ENCODE peak calls at places on chromosomes 6 and 20, in five cellular contexts. Z is left lung, N is uterus, X is ovary, H is endodermal cell. K is an unnamed sample. For H3K9me3 and H3K4me1, the result is how much of the 10 kb centered on the place peaks cover.

GRCh38 chr20:55103188-55103587 is 627.8 kb downstream of the DOK5 start:
- DNase-seq in Z (no peak), N (no peak), X (no peak), H (peak), K (no peak)

GRCh38 chr20:17172826-17173420 is 53.9 kb upstream of the PCSK2 start:
- DNase-seq in Z (no peak), N (no peak), X (no peak), H (no peak), K (no peak)

GRCh38 chr6:163994566-163994965 is 580.0 kb downstream of the QKI start:
- DNase-seq in Z (no peak), N (no peak), X (no peak), H (no peak), K (no peak)

GRCh38 chr6:53119772-53120409 is 28.8 kb downstream of the GCM1 start:
- DNase-seq in Z (no peak), N (no peak), X (no peak), H (peak), K (peak)

GRCh38 chr6:138004423-138005287 is 102.6 kb downstream of the PERP start:
- DNase-seq in Z (no peak), N (no peak), X (no peak), H (no peak), K (no peak)

GRCh38 chr6:80245043-80245442 is 138.6 kb downstream of the BCKDHB start:
- DNase-seq in Z (no peak), N (no peak), X (no peak), H (no peak), K (no peak)

GRCh38 chr20:58691773-58692578 is 624 bp upstream of the NPEPL1 start:
- DNase-seq in Z (peak), N (peak), X (peak), H (peak), K (peak)

GRCh38 chr6:132614554-132614953 is 9.5 kb downstream of the TAAR2 start:
- DNase-seq in Z (no peak), N (no peak), X (no peak), H (no peak), K (no peak)

GRCh38 chr20:24446811-24447210 is 22.6 kb upstream of the SYNDIG1 start:
- DNase-seq in Z (no peak), N (no peak), X (no peak), H (no peak), K (no peak)

GRCh38 chr20:33719989-33720709 is at the start of gene PXMP4:
- DNase-seq in Z (peak), N (peak), X (peak), H (peak), K (peak)

GRCh38 chr20:25573288-25574251 is 11.8 kb downstream of the NINL start:
- DNase-seq in Z (no peak), N (no peak), X (peak), H (peak), K (no peak)

GRCh38 chr6:11381801-11382513 is 149.5 kb upstream of the NEDD9 start:
- DNase-seq in Z (peak), N (no peak), X (no peak), H (peak), K (no peak)

GRCh38 chr6:56524891-56525703 is 117.6 kb downstream of the DST start:
- DNase-seq in Z (no peak), N (peak), X (no peak), H (no peak), K (no peak)

GRCh38 chr20:33789109-33789857 is 21.9 kb upstream of the CHMP4B start:
- DNase-seq in Z (peak), N (peak), X (no peak), H (no peak), K (peak)

GRCh38 chr6:43623880-43624785 is 4.9 kb downstream of the GTPBP2 start:
- DNase-seq in Z (no peak), N (no peak), X (no peak), H (no peak), K (no peak)

GRCh38 chr6:151675746-151676459 is 131.6 kb upstream of the ESR1 start:
- DNase-seq in Z (peak), N (no peak), X (no peak), H (peak), K (peak)

GRCh38 chr20:38748863-38749153 is 548 bp downstream of the ACTR5 start:
- DNase-seq in Z (no peak), N (no peak), X (no peak), H (no peak), K (no peak)

GRCh38 chr20:48797275-48797825 is 30.4 kb downstream of the PREX1 start:
- DNase-seq in Z (peak), N (no peak), X (no peak), H (peak), K (peak)

GRCh38 chr20:49284818-49285217 is 7.0 kb upstream of the ZNFX1 start:
- DNase-seq in Z (no peak), N (no peak), X (no peak), H (no peak), K (no peak)

GRCh38 chr6:86459978-86460377 is 477.4 kb upstream of the HTR1E start:
- DNase-seq in Z (no peak), N (no peak), X (no peak), H (no peak), K (no peak)

GRCh38 chr20:3734111-3734843 is 1.8 kb downstream of the HSPA12B start:
- DNase-seq in Z (peak), N (peak), X (no peak), H (no peak), K (no peak)

GRCh38 chr6:148451690-148452089 is 109.1 kb downstream of the SASH1 start:
- DNase-seq in Z (no peak), N (no peak), X (no peak), H (peak), K (no peak)

GRCh38 chr20:36836591-36837329 is 39.2 kb upstream of the TLDC2 start:
- DNase-seq in Z (peak), N (peak), X (peak), H (peak), K (peak)

DNA sequence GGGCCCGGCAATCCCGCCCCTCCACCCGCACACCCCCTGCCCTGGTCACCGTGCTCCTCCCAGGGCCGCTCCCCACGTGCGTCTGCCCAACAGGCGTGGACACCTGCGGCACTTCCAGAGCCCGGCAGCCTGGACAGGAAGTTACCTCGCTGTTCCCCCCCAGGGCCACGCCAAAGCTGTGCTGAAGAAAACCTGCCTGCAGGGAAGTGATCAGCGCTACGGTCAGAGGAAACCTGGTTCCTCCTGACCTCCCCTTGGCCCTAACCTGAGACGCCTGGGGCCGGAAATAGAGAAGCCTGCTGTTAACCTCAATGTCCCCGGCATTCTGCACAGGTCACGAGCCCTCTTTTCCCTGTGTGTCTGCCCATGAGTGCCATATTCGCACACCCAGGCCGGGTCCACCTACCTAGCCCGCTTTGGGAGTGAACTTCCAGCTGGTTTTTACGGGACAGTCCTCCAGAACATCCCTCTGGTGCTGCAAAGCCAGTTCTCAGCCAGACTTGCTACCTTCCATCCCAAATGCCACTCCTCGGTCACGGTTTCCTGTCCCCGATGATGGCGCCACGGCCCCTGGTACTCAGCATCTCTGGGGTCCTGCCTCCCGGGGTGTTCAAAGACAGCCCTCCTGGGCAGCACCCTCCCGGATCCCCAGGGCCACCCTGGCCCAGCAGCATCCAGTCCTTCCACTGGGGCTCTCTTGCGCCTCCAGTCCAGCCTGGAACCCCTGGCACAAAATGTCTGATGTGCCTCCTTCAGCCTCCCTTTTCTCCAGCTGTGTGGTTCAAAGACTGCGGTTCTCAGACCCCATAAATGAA is 12.0 kb upstream of the IRF4 start:
- DNase-seq in Z (no peak), N (no peak), X (no peak), H (no peak), K (no peak)
- H3K9me3 ChIP-seq in Z (under half), N (under half), X (under half), H (under half), K (under half)

DNA sequence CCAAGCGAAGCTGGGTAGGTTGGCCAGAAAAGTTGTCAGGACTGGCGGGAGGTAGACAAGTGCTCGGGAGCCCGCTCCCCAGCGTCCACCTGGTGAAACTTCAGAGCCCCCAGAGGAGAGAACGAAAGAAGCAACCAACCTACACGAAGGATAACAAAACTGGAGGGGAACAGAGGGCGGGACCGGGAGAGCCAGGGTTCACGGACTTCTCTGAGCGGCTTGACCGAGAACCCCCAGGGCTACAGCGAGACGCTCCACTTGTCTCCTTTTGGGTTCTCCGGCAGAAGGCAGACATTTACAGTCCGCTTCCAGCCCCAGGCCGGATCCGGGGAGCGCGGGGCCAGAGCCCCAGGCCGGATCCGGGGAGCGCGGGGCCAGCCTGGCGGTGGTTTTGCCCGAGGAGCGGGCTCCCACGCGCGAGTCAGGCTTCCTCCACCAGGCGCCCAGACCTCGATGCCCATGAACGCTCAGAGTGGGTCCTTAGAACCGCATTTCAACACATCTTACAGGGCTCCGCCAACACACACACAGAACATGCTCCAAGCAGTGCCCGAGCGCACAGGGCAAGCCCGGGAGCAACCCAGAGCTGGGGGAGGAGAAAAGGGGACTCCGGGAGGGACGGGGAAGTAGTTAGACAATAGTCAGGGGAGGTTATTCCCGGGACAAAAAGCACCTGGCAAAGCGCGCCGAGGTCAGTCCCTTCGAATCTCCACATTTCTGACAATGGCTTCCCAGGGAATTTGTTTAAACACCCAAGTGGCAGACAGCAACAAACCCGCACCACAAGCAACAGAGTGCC is 1.1 kb downstream of the PTPRK start:
- DNase-seq in Z (peak), N (peak), X (peak), H (peak), K (peak)
- TF ChIP-seq CTCF in Z (no peak), N (peak), X (no peak), H (peak), K (peak)

DNA sequence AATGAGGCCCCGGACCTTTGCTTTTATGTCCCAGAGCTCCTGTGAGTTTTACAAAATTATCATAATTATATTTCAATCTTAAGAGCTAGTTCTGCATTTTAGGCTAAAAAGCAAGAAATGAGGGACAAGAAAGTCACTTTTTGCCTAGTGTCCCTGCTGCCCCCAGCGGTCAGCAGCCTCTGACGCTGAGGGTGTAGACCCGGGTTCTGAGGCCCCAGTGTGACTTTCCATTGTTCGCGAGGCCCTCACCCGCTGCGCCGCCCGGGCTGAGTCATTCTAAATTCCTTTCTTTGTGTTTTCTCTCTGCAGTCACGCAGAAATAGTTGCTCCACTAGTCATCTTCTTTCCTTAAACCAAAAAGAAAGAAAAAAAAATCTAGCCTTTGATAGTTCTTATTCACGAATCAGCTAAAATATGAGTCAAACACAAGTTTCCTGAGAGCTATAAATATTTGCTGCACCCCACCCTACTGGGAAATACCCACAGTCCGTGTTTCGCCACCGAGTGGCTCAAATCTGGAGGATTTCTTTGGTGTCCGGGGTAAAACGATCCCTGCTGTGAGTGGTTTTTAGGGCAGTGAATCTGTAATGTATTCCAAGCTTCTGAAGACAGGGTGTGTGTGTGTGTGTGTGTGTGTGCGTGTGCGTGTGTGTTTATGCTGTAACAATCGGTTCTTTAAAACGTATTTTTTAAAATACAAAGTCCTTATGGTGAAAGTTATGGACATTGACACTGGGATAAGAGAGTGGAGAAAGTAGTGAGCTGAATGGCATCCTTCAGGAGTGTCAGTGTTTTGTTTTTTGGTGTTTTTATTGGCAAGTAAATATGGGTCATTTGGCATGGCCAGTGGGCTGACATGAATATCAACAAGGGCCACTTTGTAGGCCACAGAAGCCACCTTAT is 59.7 kb upstream of the EEF1A1 start:
- DNase-seq in Z (peak), N (peak), X (peak), H (peak), K (peak)
- H3K4me1 ChIP-seq in Z (under half), N (under half), X (under half), H (under half), K (under half)

DNA sequence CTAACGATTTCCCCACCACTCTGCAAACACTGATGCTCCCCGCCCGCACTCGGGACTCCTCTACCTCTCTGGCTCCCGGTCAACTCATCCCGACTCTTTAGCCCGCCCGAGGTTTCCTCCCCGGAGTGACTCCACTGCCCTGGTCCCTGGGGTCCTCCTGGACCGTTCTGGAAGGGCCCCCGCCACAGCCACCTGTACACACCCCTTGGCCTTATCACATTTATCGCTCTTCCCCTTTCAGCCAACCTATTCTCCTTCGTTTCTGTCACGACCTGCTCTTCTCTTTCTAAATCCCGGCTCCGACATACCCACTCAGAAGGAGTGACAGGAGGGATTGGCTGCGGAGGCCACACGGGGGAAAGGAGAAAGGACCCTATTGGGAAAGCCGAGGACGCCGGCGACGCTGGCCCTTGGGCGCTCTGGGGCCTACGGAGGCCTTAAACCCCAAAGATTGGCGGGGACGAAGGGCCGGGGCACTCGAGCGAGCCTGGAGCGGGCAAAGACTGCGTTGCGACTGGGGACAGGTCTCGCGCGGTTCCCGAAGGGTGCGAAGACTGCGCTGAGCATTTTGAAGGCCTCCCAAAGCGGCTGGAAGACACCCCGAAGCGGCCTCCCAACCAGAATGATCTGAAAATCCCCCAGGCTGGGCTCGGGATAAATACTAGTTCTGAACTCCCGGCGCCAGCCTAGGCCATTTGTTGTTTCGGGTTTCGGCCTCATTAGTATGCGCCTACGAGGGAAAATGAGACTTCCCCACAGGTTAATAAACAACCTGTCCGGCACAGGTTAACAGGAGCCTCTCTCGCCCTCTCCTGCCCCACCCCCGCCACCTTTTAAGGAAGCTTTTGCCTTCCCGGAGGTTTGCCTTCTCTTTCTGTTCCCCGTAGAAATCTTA is 9.2 kb downstream of the SIM1 start:
- DNase-seq in Z (no peak), N (no peak), X (no peak), H (peak), K (peak)
- H3K9me3 ChIP-seq in Z (under half), N (under half), X (under half), H (under half), K (under half)

GRCh38 chr20:50788868-50789125 is 6.1 kb upstream of the BCAS4 start:
- DNase-seq in Z (no peak), N (no peak), X (no peak), H (no peak), K (no peak)

GRCh38 chr20:50789968-50790650 is 4.8 kb upstream of the BCAS4 start:
- DNase-seq in Z (no peak), N (no peak), X (no peak), H (no peak), K (no peak)

GRCh38 chr20:50786703-50787102 is 8.2 kb upstream of the BCAS4 start:
- DNase-seq in Z (no peak), N (no peak), X (no peak), H (peak), K (no peak)

GRCh38 chr20:50787181-50787580 is 7.7 kb upstream of the BCAS4 start:
- DNase-seq in Z (no peak), N (no peak), X (no peak), H (no peak), K (no peak)

GRCh38 chr20:50788045-50788867 is 6.6 kb upstream of the BCAS4 start:
- DNase-seq in Z (no peak), N (peak), X (peak), H (peak), K (peak)
- TF ChIP-seq CTCF in Z (no peak), N (peak), X (no peak), H (peak), K (peak)

DNA sequence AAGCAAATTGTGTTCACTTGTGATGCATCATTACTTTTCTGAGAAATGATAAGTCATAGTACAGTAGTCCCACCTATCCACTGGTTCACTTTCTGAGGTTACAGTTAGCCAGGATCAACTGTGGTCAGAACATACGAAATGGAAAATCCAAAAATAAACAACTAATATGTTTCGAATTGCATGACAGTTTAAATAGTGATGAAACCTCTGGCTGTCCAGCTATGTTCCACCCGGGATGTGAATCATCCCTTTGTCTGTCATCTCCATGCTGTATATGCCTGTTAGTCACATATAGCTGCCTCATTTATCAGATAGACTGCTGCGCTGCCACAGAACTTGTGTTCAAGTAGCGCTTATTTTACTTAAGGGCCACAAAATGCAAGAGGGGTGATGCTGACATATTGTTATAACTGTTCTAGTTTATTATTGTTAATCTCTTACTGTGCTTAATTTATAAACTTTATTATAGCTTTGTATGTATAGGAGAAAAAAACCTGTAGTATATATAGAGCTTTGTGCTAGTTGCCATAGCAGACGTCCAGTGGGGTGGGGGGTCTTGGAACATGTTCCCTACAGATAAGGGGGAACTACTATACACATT is 29.2 kb downstream of the AFDN start:
- DNase-seq in Z (no peak), N (no peak), X (no peak), H (no peak), K (no peak)
- H3K4me1 ChIP-seq in Z (under half), N (under half), X (under half), H (under half), K (half or more)

DNA sequence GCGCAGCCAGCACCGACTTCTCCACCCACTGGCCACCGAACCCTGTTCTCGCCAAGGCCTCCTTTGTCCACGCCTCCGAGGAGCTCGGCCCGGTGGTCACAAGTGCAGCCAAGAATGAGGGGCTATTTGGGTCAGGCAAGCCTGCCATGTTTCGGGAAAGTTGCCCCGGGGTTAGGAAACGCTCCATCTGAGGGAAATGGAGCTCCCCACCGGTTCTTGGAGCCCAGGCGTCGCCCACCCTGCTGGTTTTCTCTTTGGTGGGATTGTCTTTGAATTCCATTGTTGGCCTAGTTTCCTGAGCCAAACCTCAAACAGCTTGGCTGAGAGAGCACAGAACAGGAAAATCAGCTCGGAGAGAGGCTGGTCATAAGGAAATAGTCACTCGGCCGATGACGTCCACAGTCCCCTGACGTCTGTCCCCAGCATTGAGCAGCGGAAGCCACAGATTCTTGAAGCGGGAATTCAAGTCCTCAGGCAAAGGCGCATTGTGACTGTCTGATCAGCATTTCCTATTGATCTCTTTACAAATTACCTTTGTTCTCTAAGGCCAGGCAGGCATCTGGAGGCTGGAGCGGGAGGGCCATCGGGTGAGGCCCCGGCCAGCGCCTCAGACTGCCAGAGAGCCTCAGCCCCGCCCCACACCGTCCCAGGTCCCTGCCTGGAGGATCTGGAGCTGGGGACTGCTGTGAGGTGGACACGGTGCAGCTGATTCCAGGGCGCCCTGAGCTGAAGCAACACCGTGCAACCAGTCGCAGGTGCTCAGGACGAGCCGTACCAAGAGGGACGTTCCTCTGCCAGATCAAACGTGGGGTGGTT is 138.6 kb downstream of the DLL1 start:
- DNase-seq in Z (peak), N (peak), X (no peak), H (peak), K (peak)
- H3K9me3 ChIP-seq in Z (under half), N (under half), X (under half), H (under half), K (under half)